ENCODE peak calls at places on chromosomes 3 and 15, in eight cellular contexts. D is activated CD8-positive, alpha-beta memory T cell treated with anti-CD3 and anti-CD28 coated beads, Interleukin-2, amount 10 ng/mL, durations not matched to agents 7 days and 5 days; K is stimulated activated naive CD8-positive, alpha-beta T cell treated with anti-CD3 and anti-CD28 coated beads, Interleukin-15, Interleukin-2, amounts not matched to agents 100 U/mL and 50 U/mL, for 24 hours; G is activated T-cell treated with anti-CD3 and anti-CD28 coated beads, Interleukin-2, amount 50 U/mL, for 72 hours; T is left cardiac atrium; V is activated CD4-positive, alpha-beta T cell treated with anti-CD3 and anti-CD28 coated beads for 36 hours; H is effector memory CD8-positive, alpha-beta T cell; S is stimulated activated naive B cell treated with anti-CD40 and anti-IgM and Interleukin-4, amounts not matched to agents 10 μg/mL and 1 μg/mL and 100 μg/mL, for 72 hours. Z is an unnamed sample.
A peak's percentile ranks its signal among the peaks of the same experiment; 100 is the strongest.

GRCh38 chr15:62472616-62473299 is 307.7 kb upstream of the C2CD4B start:
- ATAC-seq in D (no peak), T (peak; percentile 70), H (no peak), V (no peak), K (no peak), S (peak; percentile 48), G (no peak), Z (no peak)

GRCh38 chr3:151346292-151346691 is 16.9 kb upstream of the P2RY13 start:
- ATAC-seq in V (no peak), K (no peak), G (no peak), T (peak; percentile 23), H (peak; percentile 64), S (no peak), D (no peak), Z (no peak)

GRCh38 chr15:62254137-62254934 is 89.3 kb upstream of the C2CD4B start:
- ATAC-seq in T (peak; percentile 70), G (peak; percentile 80), K (peak; percentile 67), H (peak; percentile 52), V (peak; percentile 73), D (no peak), S (peak; percentile 60), Z (no peak)

GRCh38 chr15:69531302-69532027 is 78.8 kb downstream of the RPLP1 start:
- ATAC-seq in G (no peak), H (no peak), K (no peak), D (no peak), S (no peak), T (peak; percentile 47), V (no peak), Z (no peak)

GRCh38 chr3:71771884-71772283 is 13.1 kb downstream of the PROK2 start:
- ATAC-seq in S (no peak), K (no peak), H (no peak), V (no peak), G (no peak), T (no peak), D (no peak), Z (no peak)

GRCh38 chr3:126501736-126502135 is 15.8 kb downstream of the UROC1 start:
- ATAC-seq in V (no peak), D (no peak), K (no peak), G (no peak), T (peak; percentile 19), H (no peak), S (peak; percentile 34), Z (no peak)

GRCh38 chr3:168002786-168003368 is 92.8 kb downstream of the GOLIM4 start:
- ATAC-seq in K (peak; percentile 19), T (no peak), V (no peak), G (peak; percentile 23), H (no peak), D (no peak), S (no peak), Z (no peak)

GRCh38 chr15:31405200-31405929 is 78.7 kb downstream of the KLF13 start:
- ATAC-seq in V (peak; percentile 67), D (no peak), G (peak; percentile 78), T (no peak), S (peak; percentile 85), K (peak; percentile 75), H (peak; percentile 24), Z (no peak)

GRCh38 chr15:60858511-60859085 is 370.5 kb downstream of the RORA start:
- ATAC-seq in D (no peak), K (no peak), V (no peak), T (no peak), G (no peak), S (no peak), H (no peak), Z (no peak)

GRCh38 chr3:129722527-129722926 is 116.1 kb upstream of the PLXND1 start:
- ATAC-seq in G (no peak), S (no peak), K (no peak), T (no peak), H (no peak), V (no peak), D (no peak), Z (no peak)

GRCh38 chr15:58179206-58179605 is 41.0 kb downstream of the AQP9 start:
- ATAC-seq in G (no peak), S (no peak), T (no peak), D (no peak), K (no peak), H (no peak), V (no peak), Z (no peak)

GRCh38 chr3:132135628-132136333 is 101.0 kb upstream of the CPNE4 start:
- ATAC-seq in S (no peak), K (no peak), D (no peak), V (no peak), H (no peak), T (no peak), G (no peak), Z (no peak)

GRCh38 chr3:69499899-69500316 is 114.0 kb upstream of the FRMD4B start:
- ATAC-seq in D (no peak), K (no peak), T (peak; percentile 93), S (no peak), H (no peak), G (no peak), V (no peak), Z (no peak)

GRCh38 chr15:96170616-96171270 is 159.8 kb upstream of the NR2F2 start:
- ATAC-seq in K (no peak), G (no peak), T (no peak), V (no peak), D (no peak), H (no peak), S (no peak), Z (no peak)

GRCh38 chr3:110734524-110734923 is 337.1 kb upstream of the NECTIN3 start:
- ATAC-seq in S (no peak), D (no peak), H (no peak), K (no peak), T (no peak), V (no peak), G (no peak), Z (no peak)

GRCh38 chr15:78421241-78421994 is 16.6 kb upstream of the IREB2 start:
- ATAC-seq in K (no peak), T (no peak), S (no peak), H (no peak), D (no peak), V (no peak), G (no peak), Z (no peak)

GRCh38 chr3:173397161-173398110 is at the start of gene NLGN1:
- ATAC-seq in H (no peak), D (no peak), T (peak; percentile 79), V (no peak), S (peak; percentile 22), G (peak; percentile 27), K (no peak), Z (no peak)

GRCh38 chr3:123353852-123354238 is 95.0 kb downstream of the ADCY5 start:
- ATAC-seq in S (no peak), H (no peak), K (no peak), D (no peak), T (no peak), V (no peak), G (no peak), Z (no peak)

GRCh38 chr3:13046569-13047279 is 26.5 kb downstream of the IQSEC1 start:
- ATAC-seq in D (no peak), T (no peak), K (no peak), G (no peak), V (no peak), H (peak; percentile 16), S (peak; percentile 57), Z (no peak)

GRCh38 chr3:15805756-15806266 is 8.0 kb upstream of the ANKRD28 start:
- ATAC-seq in H (peak; percentile 28), S (peak; percentile 90), T (peak; percentile 30), K (peak; percentile 41), D (peak; percentile 20), G (peak; percentile 59), V (peak; percentile 37), Z (peak; percentile 70)

GRCh38 chr15:31327674-31328424 is 1.2 kb downstream of the KLF13 start:
- ATAC-seq in S (no peak), V (no peak), K (no peak), T (peak; percentile 21), H (peak; percentile 18), D (peak; percentile 5), G (peak; percentile 3), Z (no peak)

GRCh38 chr15:40923551-40923950 is 5.6 kb upstream of the DLL4 start:
- ATAC-seq in S (no peak), H (no peak), K (no peak), G (no peak), T (no peak), V (no peak), D (no peak), Z (no peak)

Z was measured in activated CD4-positive, CD25-positive, alpha-beta regulatory T cell treated with anti-CD3 and anti-CD28 coated beads, Interleukin-2, amount 50 U/mL, for 24 hours.